ENCODE peak calls at places on chromosome 5, in five cellular contexts. D is NCI-H1417, U is amniotic stem cell, C is NCI-H146, G is heart left ventricle. O is an unnamed sample.

GRCh38 chr5:161686881-161687280 is 1.4 kb downstream of the GABRA6 start:
- DNase-seq in C (no peak), G (no peak), U (no peak), D (no peak), O (no peak)

GRCh38 chr5:36073595-36074216 is 7.0 kb upstream of the UGT3A2 start:
- DNase-seq in U (no peak), G (no peak), D (peak; percentile 62), C (peak; percentile 46), O (no peak)

GRCh38 chr5:24788829-24789509 is 144.2 kb upstream of the CDH10 start:
- DNase-seq in C (no peak), U (peak; percentile 76), G (no peak), D (no peak), O (no peak)

GRCh38 chr5:10849278-10849677 is 88.2 kb upstream of the DAP start:
- DNase-seq in U (no peak), C (no peak), D (no peak), G (no peak), O (no peak)

GRCh38 chr5:28750236-28750635 is 1711.8 kb upstream of the CDH9 start:
- DNase-seq in D (peak; percentile 17), U (no peak), G (no peak), C (no peak), O (no peak)

GRCh38 chr5:132684496-132684895 is 10.7 kb downstream of the IL4 start:
- DNase-seq in D (no peak), G (no peak), C (no peak), U (no peak), O (no peak)

GRCh38 chr5:93899026-93899600 is 157.7 kb upstream of the POU5F2 start:
- DNase-seq in C (peak; percentile 50), U (no peak), D (peak; percentile 11), G (no peak), O (no peak)

GRCh38 chr5:4716786-4717185 is 423.3 kb upstream of the ADAMTS16 start:
- DNase-seq in G (no peak), D (no peak), U (no peak), C (no peak), O (no peak)

GRCh38 chr5:43563321-43563720 is 6.4 kb upstream of the PAIP1 start:
- DNase-seq in U (no peak), D (no peak), C (no peak), G (no peak), O (no peak)

GRCh38 chr5:134129411-134130238 is 15.1 kb downstream of the TCF7 start:
- DNase-seq in G (no peak), D (no peak), C (no peak), U (no peak), O (no peak)

GRCh38 chr5:95043234-95043633 is 241.7 kb downstream of the MCTP1 start:
- DNase-seq in G (no peak), C (no peak), D (no peak), U (no peak), O (no peak)

GRCh38 chr5:159316519-159317383 is 13.5 kb downstream of the IL12B start:
- DNase-seq in C (peak; percentile 13), D (peak; percentile 43), G (no peak), U (no peak), O (peak; percentile 25)

GRCh38 chr5:43225649-43226245 is 33.7 kb downstream of the NIM1K start:
- DNase-seq in G (no peak), C (no peak), D (no peak), U (no peak), O (no peak)

GRCh38 chr5:31225118-31225517 is 31.6 kb downstream of the CDH6 start:
- DNase-seq in D (no peak), G (no peak), C (no peak), U (no peak), O (no peak)

GRCh38 chr5:38208782-38209378 is 49.5 kb upstream of the EGFLAM start:
- DNase-seq in U (no peak), D (peak; percentile 71), C (peak; percentile 3), G (peak; percentile 17), O (peak; percentile 17)

GRCh38 chr5:17890501-17890900 is 256.2 kb downstream of the TAF11L14 start:
- DNase-seq in C (no peak), U (no peak), G (no peak), D (peak; percentile 13), O (no peak)

GRCh38 chr5:143200781-143201398 is 202.6 kb downstream of the NR3C1 start:
- DNase-seq in U (peak; percentile 25), D (no peak), C (no peak), G (peak; percentile 65), O (no peak)

GRCh38 chr5:150789943-150790611 is 11.5 kb downstream of the SMIM3 start:
- DNase-seq in C (no peak), U (peak; percentile 92), G (peak; percentile 35), D (no peak), O (no peak)

GRCh38 chr5:117266237-117266725 is 691.7 kb upstream of the SEMA6A start:
- DNase-seq in U (no peak), C (no peak), D (no peak), G (no peak), O (no peak)

GRCh38 chr5:56601641-56602071 is 213.7 kb upstream of the MAP3K1 start:
- DNase-seq in G (no peak), U (no peak), D (peak; percentile 75), C (peak; percentile 88), O (no peak)

GRCh38 chr5:96924016-96924443 is 11.8 kb upstream of the LNPEP start:
- DNase-seq in D (peak; percentile 64), U (no peak), G (no peak), C (peak; percentile 14), O (no peak)

GRCh38 chr5:131751551-131751950 is 45.3 kb downstream of the FNIP1 start:
- DNase-seq in C (no peak), G (no peak), U (no peak), D (no peak), O (no peak)

GRCh38 chr5:145852990-145853389 is 17.8 kb upstream of the PRELID2 start:
- DNase-seq in U (no peak), C (no peak), D (no peak), G (no peak), O (no peak)

GRCh38 chr5:82991059-82991458 is 86.1 kb downstream of the TMEM167A start:
- DNase-seq in U (no peak), C (no peak), G (no peak), D (peak; percentile 3), O (no peak)

GRCh38 chr5:80254767-80255424 is 952 bp downstream of the SERINC5 start:
- DNase-seq in C (peak; percentile 59), D (peak; percentile 59), U (no peak), G (no peak), O (no peak)

GRCh38 chr5:139908749-139909148 is 113.1 kb downstream of the PSD2 start:
- DNase-seq in G (no peak), U (no peak), D (peak; percentile 50), C (no peak), O (no peak)

GRCh38 chr5:133824661-133825254 is 143.7 kb downstream of the C5orf15 start:
- DNase-seq in D (no peak), G (no peak), U (no peak), C (no peak), O (no peak)

GRCh38 chr5:126868338-126868737 is 91.4 kb downstream of the LMNB1 start:
- DNase-seq in G (no peak), U (no peak), C (no peak), D (no peak), O (no peak)

GRCh38 chr5:171783051-171783450 is 2.6 kb upstream of the SMIM23 start:
- DNase-seq in D (no peak), C (no peak), U (no peak), G (no peak), O (no peak)

GRCh38 chr5:33781286-33781685 is 110.5 kb downstream of the ADAMTS12 start:
- DNase-seq in U (no peak), C (no peak), G (no peak), D (no peak), O (no peak)

GRCh38 chr5:157159209-157159751 is 6.8 kb downstream of the GARIN3 start:
- DNase-seq in D (no peak), C (no peak), G (no peak), U (no peak), O (no peak)

GRCh38 chr5:123264399-123264798 is 158.8 kb downstream of the CEP120 start:
- DNase-seq in G (no peak), C (no peak), D (no peak), U (no peak), O (no peak)

GRCh38 chr5:113693205-113693553 is 179.7 kb downstream of the YTHDC2 start:
- DNase-seq in C (peak; percentile 73), G (no peak), D (peak; percentile 10), U (no peak), O (peak; percentile 34)

GRCh38 chr5:160240350-160240749 is 11.0 kb downstream of the FABP6 start:
- DNase-seq in C (peak; percentile 11), D (peak; percentile 7), U (no peak), G (no peak), O (no peak)

O was measured in neural crest cell.